ENCODE peak calls at places on chromosome 13, in five cellular contexts. K is neural crest cell, X is Caco-2, H is AG09319, Z is ascending aorta. T is an unnamed sample.

GRCh38 chr13:99196466-99197256 is 4.0 kb upstream of the UBAC2 start:
- DNase-seq in X (no peak), K (no peak), Z (no peak), H (no peak), T (no peak)

GRCh38 chr13:46386996-46387851 is at the start of gene RUBCNL:
- DNase-seq in H (no peak), Z (no peak), X (peak; percentile 79), K (peak; percentile 53), T (peak; percentile 69)

GRCh38 chr13:38951525-38952313 is 38.9 kb downstream of the STOML3 start:
- DNase-seq in K (no peak), H (no peak), Z (no peak), X (no peak), T (no peak)

GRCh38 chr13:50129923-50130685 is 114.9 kb downstream of the KCNRG start:
- DNase-seq in H (no peak), X (peak; percentile 43), Z (peak; percentile 79), K (peak; percentile 28), T (no peak)

GRCh38 chr13:49858183-49858856 is 65.8 kb upstream of the KPNA3 start:
- DNase-seq in H (peak; percentile 66), K (no peak), Z (no peak), X (peak; percentile 86), T (no peak)

GRCh38 chr13:77507931-77508776 is 27.4 kb upstream of the SCEL start:
- DNase-seq in H (no peak), X (no peak), K (no peak), Z (no peak), T (no peak)

GRCh38 chr13:56713656-56714055 is 427.1 kb upstream of the PRR20A start:
- DNase-seq in Z (no peak), X (no peak), H (no peak), K (no peak), T (no peak)

GRCh38 chr13:113186061-113186900 is 22.2 kb downstream of the PCID2 start:
- DNase-seq in Z (no peak), K (no peak), H (no peak), X (no peak), T (no peak)

GRCh38 chr13:75946746-75947397 is 310.7 kb downstream of the LMO7 start:
- DNase-seq in Z (no peak), X (no peak), K (no peak), H (no peak), T (no peak)

GRCh38 chr13:35736876-35737275 is 260.4 kb upstream of the MAB21L1 start:
- DNase-seq in K (no peak), Z (no peak), X (no peak), H (no peak), T (no peak)

GRCh38 chr13:74110053-74110452 is 24.2 kb downstream of the KLF12 start:
- DNase-seq in K (no peak), H (no peak), X (no peak), Z (no peak), T (no peak)

GRCh38 chr13:31035162-31035951 is 102.9 kb downstream of the TEX26 start:
- DNase-seq in X (no peak), Z (peak; percentile 52), H (no peak), K (no peak), T (no peak)

GRCh38 chr13:51488212-51488611 is 35.4 kb upstream of the INTS6 start:
- DNase-seq in Z (no peak), K (no peak), X (no peak), H (no peak), T (no peak)

GRCh38 chr13:91668844-91669495 is 270.5 kb downstream of the GPC5 start:
- DNase-seq in X (no peak), K (no peak), H (no peak), Z (no peak), T (no peak)

GRCh38 chr13:73578251-73578875 is 519.6 kb downstream of the KLF5 start:
- DNase-seq in Z (no peak), K (no peak), X (no peak), H (no peak), T (no peak)

GRCh38 chr13:40271931-40272775 is 394.3 kb downstream of the FOXO1 start:
- DNase-seq in Z (peak; percentile 94), X (no peak), K (no peak), H (peak; percentile 18), T (no peak)

GRCh38 chr13:89163081-89163480 is 1491.9 kb downstream of the SLITRK5 start:
- DNase-seq in Z (no peak), H (no peak), K (no peak), X (no peak), T (no peak)

GRCh38 chr13:87622921-87623320 is 48.2 kb upstream of the SLITRK5 start:
- DNase-seq in H (no peak), Z (no peak), X (no peak), K (no peak), T (no peak)

GRCh38 chr13:109436055-109436622 is 350.2 kb downstream of the IRS2 start:
- DNase-seq in K (no peak), Z (no peak), H (no peak), X (no peak), T (no peak)

GRCh38 chr13:75656590-75656989 is 20.5 kb downstream of the LMO7 start:
- DNase-seq in K (no peak), H (no peak), Z (no peak), X (no peak), T (no peak)

GRCh38 chr13:59545007-59545406 is 618.7 kb downstream of the DIAPH3 start:
- DNase-seq in K (no peak), X (no peak), Z (no peak), H (no peak), T (no peak)

GRCh38 chr13:64078480-64078936 is 2662.9 kb upstream of the PCDH20 start:
- DNase-seq in K (no peak), X (no peak), H (no peak), Z (no peak), T (no peak)

GRCh38 chr13:50511877-50512332 is 331.6 kb downstream of the DLEU7 start:
- DNase-seq in Z (no peak), H (no peak), X (no peak), K (no peak), T (no peak)

GRCh38 chr13:30713133-30713532 is 22.2 kb upstream of the ALOX5AP start:
- DNase-seq in X (no peak), Z (peak; percentile 69), K (no peak), H (no peak), T (peak; percentile 96)

GRCh38 chr13:33016414-33017409 is at the start of gene KL:
- DNase-seq in Z (no peak), H (no peak), X (no peak), K (peak; percentile 17), T (peak; percentile 46)

GRCh38 chr13:93496985-93497673 is 270.5 kb downstream of the GPC6 start:
- DNase-seq in Z (no peak), H (no peak), X (no peak), K (no peak), T (no peak)

GRCh38 chr13:80338781-80339577 is 1.9 kb downstream of the SPRY2 start:
- DNase-seq in X (peak; percentile 72), H (peak; percentile 80), K (peak; percentile 65), Z (peak; percentile 90), T (no peak)

GRCh38 chr13:109428146-109428545 is 358.2 kb downstream of the IRS2 start:
- DNase-seq in Z (no peak), X (no peak), K (no peak), H (no peak), T (no peak)

GRCh38 chr13:102799544-102800144 is 725 bp downstream of the BIVM start:
- DNase-seq in K (peak; percentile 30), H (no peak), X (no peak), Z (peak; percentile 71), T (peak; percentile 43)

GRCh38 chr13:39685652-39686051 is 30.2 kb downstream of the COG6 start:
- DNase-seq in K (no peak), Z (no peak), X (no peak), H (no peak), T (no peak)

DNA sequence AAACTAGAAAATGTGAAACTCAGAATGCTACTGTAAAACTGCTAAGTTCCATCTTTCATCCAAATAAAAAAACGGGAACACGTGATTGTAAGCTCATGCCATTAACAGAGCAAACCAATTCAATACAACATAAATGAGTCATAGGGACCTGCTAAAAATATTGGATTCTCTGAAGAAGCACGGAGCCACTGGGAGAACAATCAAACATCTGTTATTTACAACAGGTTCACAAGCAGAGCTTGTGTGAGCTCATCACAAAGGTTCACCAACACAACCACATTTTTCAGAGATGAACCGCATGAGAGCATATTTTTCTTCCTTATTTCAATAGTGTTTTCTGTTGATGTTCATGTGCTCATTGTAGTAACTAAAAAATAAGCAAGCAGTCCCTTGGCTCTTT is 546.0 kb downstream of the LIG4 start:
- DNase-seq in K (no peak), H (no peak), Z (no peak), X (no peak), T (no peak)
- TF ChIP-seq CTCF in K (no peak), H (no peak), Z (no peak), X (no peak), T (no peak)

DNA sequence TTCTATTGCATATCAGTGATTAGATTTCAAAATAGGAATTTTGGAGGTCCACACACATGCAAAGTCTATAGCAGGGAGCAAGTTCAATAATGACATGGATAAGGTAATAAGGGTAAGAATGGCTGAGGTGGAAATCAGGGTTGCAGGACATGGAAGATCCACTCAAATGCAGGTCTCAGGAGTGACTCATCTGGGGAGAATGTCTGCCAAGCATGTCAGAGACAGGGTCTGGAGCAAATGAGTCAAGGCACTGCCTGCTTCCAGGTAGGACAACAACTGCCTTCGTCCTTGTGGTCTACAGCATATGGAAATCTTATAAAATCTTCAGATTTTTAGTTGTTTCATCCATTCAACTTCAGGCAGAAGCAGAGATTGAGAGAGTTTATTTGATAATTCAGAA is 749.0 kb downstream of the LIG4 start:
- DNase-seq in X (no peak), Z (no peak), H (no peak), K (no peak), T (no peak)
- TF ChIP-seq CTCF in X (no peak), Z (no peak), H (no peak), K (no peak), T (no peak)

DNA sequence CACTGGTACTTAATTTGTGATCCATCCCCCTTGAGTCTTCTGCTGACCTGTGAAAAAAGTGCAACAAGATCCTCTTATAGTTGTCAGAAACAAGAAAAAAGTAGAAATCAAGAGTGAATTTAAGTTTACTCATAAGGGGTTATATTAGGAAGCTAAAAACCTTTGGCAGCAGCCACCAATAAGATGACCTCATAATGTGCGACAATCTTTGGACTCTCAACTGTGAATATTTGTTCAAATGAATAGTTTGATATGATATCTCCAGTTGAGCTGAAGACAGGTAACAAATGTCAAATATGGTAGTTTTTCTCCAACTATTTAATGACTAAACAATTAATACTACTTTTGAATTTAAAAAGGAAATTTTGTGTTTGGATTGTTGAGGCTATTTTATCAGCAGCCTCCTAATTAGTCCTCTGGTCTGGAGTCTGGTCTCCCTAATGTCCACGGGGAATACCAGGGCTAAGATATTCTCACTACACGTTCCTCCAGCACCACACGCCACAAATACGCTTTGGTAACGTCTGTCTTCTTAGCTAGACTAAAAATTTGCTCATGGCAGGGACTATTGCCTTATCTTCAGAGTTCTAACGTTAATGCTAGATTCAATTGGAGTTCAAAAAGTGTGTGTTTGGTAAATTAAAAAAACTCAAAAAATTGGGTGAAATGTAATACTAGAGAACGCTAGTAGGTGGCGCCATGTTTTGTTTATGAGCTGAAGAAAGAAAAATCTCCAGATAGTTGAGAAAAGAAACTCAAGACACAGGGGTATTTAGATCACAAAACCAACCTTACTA is 51.0 kb upstream of the PDX1 start:
- DNase-seq in H (no peak), Z (no peak), K (no peak), X (no peak), T (no peak)
- TF ChIP-seq CTCF in H (peak; percentile 54), Z (no peak), K (peak; percentile 72), X (peak; percentile 53), T (peak; percentile 24)

GRCh38 chr13:22735381-22735995 is 445.3 kb upstream of the SGCG start:
- DNase-seq in K (no peak), X (no peak), H (no peak), Z (no peak), T (no peak)
- TF ChIP-seq CTCF in K (no peak), X (no peak), H (no peak), Z (no peak), T (no peak)

GRCh38 chr13:106536244-106537034 is 977 bp upstream of the EFNB2 start:
- DNase-seq in H (peak; percentile 35), K (peak; percentile 98), Z (peak; percentile 93), X (peak; percentile 88), T (peak; percentile 72)
- TF ChIP-seq CTCF in H (peak; percentile 100), K (peak; percentile 99), Z (peak; percentile 84), X (peak; percentile 98), T (peak; percentile 99)